ENCODE peak calls at places on chromosome 17, in four cellular contexts. I is occipital lobe; P is uterus; W is stimulated activated CD8-positive, alpha-beta memory T cell treated with anti-CD3 and anti-CD28 coated beads, Interleukin-2, amount 100 ng/mL, for 1 hour. T is an unnamed sample.

GRCh38 chr17:64385187-64386083 is 5.2 kb downstream of the PECAM1 start:
- DNase-seq in I (no peak), P (peak), W (peak), T (no peak)

GRCh38 chr17:55301521-55302406 is 37.0 kb downstream of the HLF start:
- DNase-seq in W (no peak), I (no peak), P (no peak), T (no peak)

GRCh38 chr17:60392042-60392844 is at the start of gene USP32:
- DNase-seq in W (peak), I (peak), P (peak), T (peak)

GRCh38 chr17:65956814-65957213 is 235.1 kb downstream of the CEP112 start:
- DNase-seq in P (no peak), W (no peak), I (no peak), T (no peak)

GRCh38 chr17:59954856-59955255 is 9.7 kb downstream of the RNFT1 start:
- DNase-seq in I (no peak), P (no peak), W (no peak), T (no peak)

GRCh38 chr17:30304778-30305177 is 13.0 kb upstream of the BLMH start:
- DNase-seq in P (no peak), W (no peak), I (no peak), T (no peak)

GRCh38 chr17:4944554-4945175 is 3.7 kb downstream of the PFN1 start:
- DNase-seq in I (no peak), P (no peak), W (no peak), T (no peak)

GRCh38 chr17:41009301-41009760 is 403 bp upstream of the KRTAP3-1 start:
- DNase-seq in W (no peak), I (no peak), P (no peak), T (no peak)

GRCh38 chr17:82487898-82488297 is 29.4 kb downstream of the NARF start:
- DNase-seq in W (no peak), P (no peak), I (no peak), T (no peak)

GRCh38 chr17:61647044-61647443 is 56.0 kb upstream of the NACA2 start:
- DNase-seq in P (no peak), W (no peak), I (no peak), T (no peak)

GRCh38 chr17:7862692-7863437 is 5.1 kb downstream of the CYB5D1 start:
- DNase-seq in I (no peak), W (no peak), P (peak), T (no peak)

GRCh38 chr17:51245535-51245934 is 14.3 kb downstream of the MBTD1 start:
- DNase-seq in P (no peak), I (no peak), W (no peak), T (no peak)